ENCODE peak calls at places on chromosomes 3 and 15, in four cellular contexts. J is cardiac septum, Y is fibroblast of the conjunctiva, S is body of pancreas. P is an unnamed sample.

GRCh38 chr3:125024817-125025216 is 31.0 kb downstream of the HEG1 start:
- DNase-seq in J (peak), Y (no peak), S (peak), P (no peak)

GRCh38 chr3:69558912-69559311 is 173.0 kb upstream of the FRMD4B start:
- DNase-seq in J (no peak), Y (peak), S (peak), P (no peak)

GRCh38 chr3:16864610-16865313 is 20.0 kb upstream of the PLCL2 start:
- DNase-seq in J (no peak), Y (peak), S (no peak), P (no peak)

GRCh38 chr3:1275495-1275894 is 182.7 kb downstream of the CNTN6 start:
- DNase-seq in J (no peak), Y (no peak), S (no peak), P (no peak)

GRCh38 chr15:98800437-98801233 is 152.3 kb downstream of the IGF1R start:
- DNase-seq in J (no peak), Y (peak), S (peak), P (no peak)

GRCh38 chr3:24181256-24181655 is 236.2 kb downstream of the NR1D2 start:
- DNase-seq in J (no peak), Y (no peak), S (no peak), P (no peak)

GRCh38 chr3:46571684-46572083 is 5.6 kb upstream of the LRRC2 start:
- DNase-seq in J (no peak), Y (no peak), S (no peak), P (no peak)

GRCh38 chr3:188253123-188253793 is 99.3 kb downstream of the LPP start:
- DNase-seq in J (no peak), Y (no peak), S (no peak), P (no peak)

GRCh38 chr3:186320862-186321568 is 41.0 kb downstream of the DGKG start:
- DNase-seq in J (no peak), Y (no peak), S (no peak), P (no peak)

GRCh38 chr3:17047162-17047561 is 162.4 kb downstream of the PLCL2 start:
- DNase-seq in J (no peak), Y (no peak), S (no peak), P (no peak)

P was measured in mesenteric fat pad.